ENCODE peak calls at places on chromosomes 11 and 22, in eight cellular contexts. One of them, this sample, is unnamed.

GRCh38 chr22:42364641-42365336 is 67.4 kb downstream of the NFAM1 start:
- DNase-seq in GM23248: peak; percentile 57
- DNase-seq in Karpas-422: no peak
- DNase-seq in SJSA1: no peak
- DNase-seq in trophoblast cell: no peak
- DNase-seq in IMR-90: peak; percentile 29
- DNase-seq in Peyer's patch: no peak
- DNase-seq in right lobe of liver: no peak
- DNase-seq in this sample: peak; percentile 46

GRCh38 chr11:120184946-120185677 is 25.7 kb upstream of the OAF start:
- DNase-seq in right lobe of liver: peak; percentile 93
- DNase-seq in Peyer's patch: peak; percentile 89
- DNase-seq in Karpas-422: no peak
- DNase-seq in SJSA1: no peak
- DNase-seq in GM23248: peak; percentile 80
- DNase-seq in IMR-90: peak; percentile 48
- DNase-seq in trophoblast cell: no peak
- DNase-seq in this sample: peak; percentile 71

GRCh38 chr11:95230054-95231034 is 658 bp downstream of the SESN3 start:
- DNase-seq in trophoblast cell: peak; percentile 14
- DNase-seq in right lobe of liver: peak; percentile 72
- DNase-seq in GM23248: peak; percentile 55
- DNase-seq in Peyer's patch: peak; percentile 59
- DNase-seq in SJSA1: no peak
- DNase-seq in Karpas-422: peak; percentile 81
- DNase-seq in IMR-90: no peak
- DNase-seq in this sample: peak; percentile 75

GRCh38 chr11:45945392-45945999 is 23.0 kb downstream of the LARGE2 start:
- DNase-seq in IMR-90: no peak
- DNase-seq in Karpas-422: no peak
- DNase-seq in GM23248: no peak
- DNase-seq in Peyer's patch: no peak
- DNase-seq in right lobe of liver: no peak
- DNase-seq in SJSA1: no peak
- DNase-seq in trophoblast cell: no peak
- DNase-seq in this sample: no peak

GRCh38 chr11:43549624-43550023 is 130.9 kb upstream of the HSD17B12 start:
- DNase-seq in right lobe of liver: no peak
- DNase-seq in IMR-90: no peak
- DNase-seq in SJSA1: no peak
- DNase-seq in Karpas-422: no peak
- DNase-seq in GM23248: no peak
- DNase-seq in trophoblast cell: no peak
- DNase-seq in Peyer's patch: no peak
- DNase-seq in this sample: no peak

GRCh38 chr11:18720811-18721575 is 5.0 kb downstream of the IGSF22 start:
- DNase-seq in Peyer's patch: peak; percentile 93
- DNase-seq in SJSA1: peak; percentile 49
- DNase-seq in trophoblast cell: peak; percentile 84
- DNase-seq in Karpas-422: peak; percentile 88
- DNase-seq in right lobe of liver: peak; percentile 74
- DNase-seq in GM23248: peak; percentile 85
- DNase-seq in IMR-90: peak; percentile 43
- DNase-seq in this sample: peak; percentile 88

GRCh38 chr11:8292351-8292750 is 28.7 kb upstream of the LMO1 start:
- DNase-seq in GM23248: no peak
- DNase-seq in right lobe of liver: no peak
- DNase-seq in Karpas-422: no peak
- DNase-seq in SJSA1: no peak
- DNase-seq in IMR-90: no peak
- DNase-seq in trophoblast cell: no peak
- DNase-seq in Peyer's patch: peak; percentile 23
- DNase-seq in this sample: no peak

GRCh38 chr11:110812334-110812733 is 100.1 kb upstream of the ARHGAP20 start:
- DNase-seq in Karpas-422: no peak
- DNase-seq in right lobe of liver: no peak
- DNase-seq in GM23248: no peak
- DNase-seq in trophoblast cell: no peak
- DNase-seq in Peyer's patch: no peak
- DNase-seq in IMR-90: no peak
- DNase-seq in SJSA1: no peak
- DNase-seq in this sample: no peak

GRCh38 chr11:2679011-2679676 is 20.6 kb downstream of the KCNQ1OT1 start:
- DNase-seq in trophoblast cell: no peak
- DNase-seq in SJSA1: peak; percentile 24
- DNase-seq in right lobe of liver: no peak
- DNase-seq in GM23248: no peak
- DNase-seq in Karpas-422: no peak
- DNase-seq in IMR-90: no peak
- DNase-seq in Peyer's patch: peak; percentile 28
- DNase-seq in this sample: no peak

GRCh38 chr11:2305140-2305861 is 3.5 kb downstream of the TSPAN32 start:
- DNase-seq in GM23248: peak; percentile 85
- DNase-seq in SJSA1: peak; percentile 93
- DNase-seq in Karpas-422: peak; percentile 91
- DNase-seq in IMR-90: peak; percentile 58
- DNase-seq in trophoblast cell: peak; percentile 58
- DNase-seq in Peyer's patch: peak; percentile 94
- DNase-seq in right lobe of liver: peak; percentile 90
- DNase-seq in this sample: peak; percentile 96

GRCh38 chr11:68904458-68904847 is 762 bp downstream of the IGHMBP2 start:
- DNase-seq in Karpas-422: no peak
- DNase-seq in SJSA1: no peak
- DNase-seq in trophoblast cell: peak; percentile 14
- DNase-seq in right lobe of liver: no peak
- DNase-seq in Peyer's patch: no peak
- DNase-seq in IMR-90: no peak
- DNase-seq in GM23248: no peak
- DNase-seq in this sample: no peak

GRCh38 chr11:22792497-22792896 is 37.1 kb downstream of the SVIP start:
- DNase-seq in Karpas-422: no peak
- DNase-seq in Peyer's patch: no peak
- DNase-seq in trophoblast cell: no peak
- DNase-seq in GM23248: peak; percentile 83
- DNase-seq in right lobe of liver: no peak
- DNase-seq in SJSA1: peak; percentile 84
- DNase-seq in IMR-90: peak; percentile 86
- DNase-seq in this sample: no peak

DNA sequence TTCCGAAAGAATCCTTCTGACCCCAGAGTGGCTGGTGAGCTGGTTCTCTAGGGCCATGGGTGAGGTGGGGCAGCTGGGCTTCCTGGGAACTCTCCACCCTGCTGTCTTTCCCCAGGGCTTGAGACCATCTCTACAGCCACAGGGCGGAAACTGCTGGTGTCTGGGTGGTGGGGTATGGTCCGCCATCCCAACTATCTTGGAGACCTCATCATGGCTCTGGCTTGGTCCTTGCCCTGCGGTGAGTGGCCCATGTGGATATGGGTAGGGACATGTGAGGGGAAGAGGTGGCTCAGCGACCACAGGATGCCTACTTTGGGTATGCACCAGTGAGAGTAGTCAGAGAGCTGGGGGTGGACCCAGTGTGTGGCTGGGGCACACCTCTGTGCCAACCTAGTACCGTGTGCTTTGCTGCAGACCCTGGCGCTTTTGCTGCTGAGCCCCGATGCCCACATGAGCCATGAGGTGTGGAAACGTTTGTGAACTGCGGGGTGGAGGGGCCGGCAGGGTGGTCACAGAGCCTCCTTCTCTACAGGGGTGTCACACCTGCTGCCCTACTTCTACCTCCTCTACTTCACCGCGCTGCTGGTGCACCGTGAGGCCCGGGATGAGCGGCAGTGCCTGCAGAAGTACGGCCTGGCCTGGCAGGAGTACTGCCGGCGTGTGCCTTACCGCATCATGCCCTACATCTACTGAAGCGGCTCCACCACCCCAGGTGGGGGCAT is 2.0 kb downstream of the ZNHIT2 start:
- DNase-seq in GM23248: no peak
- DNase-seq in Karpas-422: no peak
- DNase-seq in trophoblast cell: no peak
- DNase-seq in SJSA1: no peak
- DNase-seq in IMR-90: no peak
- DNase-seq in right lobe of liver: peak; percentile 53
- DNase-seq in Peyer's patch: no peak
- DNase-seq in this sample: no peak
- H3K27ac ChIP-seq in GM23248: no peak overlapping the region
- H3K27ac ChIP-seq in Karpas-422: peak overlapping the region; percentile 88
- H3K27ac ChIP-seq in trophoblast cell: no peak overlapping the region
- H3K27ac ChIP-seq in SJSA1: no peak overlapping the region
- H3K27ac ChIP-seq in IMR-90: no peak overlapping the region
- H3K27ac ChIP-seq in right lobe of liver: no peak overlapping the region
- H3K27ac ChIP-seq in Peyer's patch: peak overlapping the region; percentile 93
- H3K27ac ChIP-seq in this sample: no peak overlapping the region

GRCh38 chr22:29973269-29973668 is 90.3 kb downstream of the MTMR3 start:
- DNase-seq in Peyer's patch: no peak
- DNase-seq in trophoblast cell: no peak
- DNase-seq in right lobe of liver: no peak
- DNase-seq in SJSA1: no peak
- DNase-seq in Karpas-422: no peak
- DNase-seq in IMR-90: no peak
- DNase-seq in GM23248: no peak
- DNase-seq in this sample: no peak
- H3K4me1 ChIP-seq in Peyer's patch: no peaks in the 10 kb centered on the region
- H3K4me1 ChIP-seq in trophoblast cell: no peaks in the 10 kb centered on the region
- H3K4me1 ChIP-seq in right lobe of liver: no peaks in the 10 kb centered on the region
- H3K4me1 ChIP-seq in SJSA1: peaks cover 12% of the 10 kb centered on the region
- H3K4me1 ChIP-seq in Karpas-422: peaks cover 10% of the 10 kb centered on the region
- H3K4me1 ChIP-seq in IMR-90: peaks cover 5% of the 10 kb centered on the region
- H3K4me1 ChIP-seq in GM23248: no peaks in the 10 kb centered on the region
- H3K4me1 ChIP-seq in this sample: no peaks in the 10 kb centered on the region

GRCh38 chr11:115848080-115848479 is 343.9 kb upstream of the CADM1 start:
- DNase-seq in Karpas-422: no peak
- DNase-seq in GM23248: no peak
- DNase-seq in right lobe of liver: no peak
- DNase-seq in IMR-90: no peak
- DNase-seq in SJSA1: no peak
- DNase-seq in Peyer's patch: no peak
- DNase-seq in trophoblast cell: no peak
- DNase-seq in this sample: no peak
- H3K27ac ChIP-seq in Karpas-422: no peak overlapping the region
- H3K27ac ChIP-seq in GM23248: no peak overlapping the region
- H3K27ac ChIP-seq in right lobe of liver: no peak overlapping the region
- H3K27ac ChIP-seq in IMR-90: no peak overlapping the region
- H3K27ac ChIP-seq in SJSA1: no peak overlapping the region
- H3K27ac ChIP-seq in Peyer's patch: no peak overlapping the region
- H3K27ac ChIP-seq in trophoblast cell: peak overlapping the region; percentile 27
- H3K27ac ChIP-seq in this sample: no peak overlapping the region

GRCh38 chr22:31943976-31944699 is at the start of gene YWHAH:
- DNase-seq in Peyer's patch: peak; percentile 97
- DNase-seq in right lobe of liver: peak; percentile 98
- DNase-seq in IMR-90: peak; percentile 89
- DNase-seq in GM23248: peak; percentile 97
- DNase-seq in Karpas-422: peak; percentile 97
- DNase-seq in trophoblast cell: peak; percentile 92
- DNase-seq in SJSA1: peak; percentile 96
- DNase-seq in this sample: peak; percentile 99

GRCh38 chr22:31945478-31945815 is 1.1 kb downstream of the YWHAH start:
- DNase-seq in GM23248: no peak
- DNase-seq in trophoblast cell: no peak
- DNase-seq in IMR-90: no peak
- DNase-seq in Karpas-422: peak; percentile 54
- DNase-seq in SJSA1: no peak
- DNase-seq in Peyer's patch: no peak
- DNase-seq in right lobe of liver: no peak
- DNase-seq in this sample: no peak

GRCh38 chr22:31943206-31943975 is 944 bp upstream of the YWHAH start:
- DNase-seq in IMR-90: no peak
- DNase-seq in Karpas-422: no peak
- DNase-seq in right lobe of liver: peak; percentile 53
- DNase-seq in Peyer's patch: no peak
- DNase-seq in GM23248: no peak
- DNase-seq in SJSA1: no peak
- DNase-seq in trophoblast cell: no peak
- DNase-seq in this sample: no peak

GRCh38 chr22:31945971-31946680 is 1.8 kb downstream of the YWHAH start:
- DNase-seq in right lobe of liver: no peak
- DNase-seq in IMR-90: peak; percentile 31
- DNase-seq in trophoblast cell: no peak
- DNase-seq in Karpas-422: no peak
- DNase-seq in SJSA1: no peak
- DNase-seq in Peyer's patch: no peak
- DNase-seq in GM23248: peak; percentile 27
- DNase-seq in this sample: no peak

DNA sequence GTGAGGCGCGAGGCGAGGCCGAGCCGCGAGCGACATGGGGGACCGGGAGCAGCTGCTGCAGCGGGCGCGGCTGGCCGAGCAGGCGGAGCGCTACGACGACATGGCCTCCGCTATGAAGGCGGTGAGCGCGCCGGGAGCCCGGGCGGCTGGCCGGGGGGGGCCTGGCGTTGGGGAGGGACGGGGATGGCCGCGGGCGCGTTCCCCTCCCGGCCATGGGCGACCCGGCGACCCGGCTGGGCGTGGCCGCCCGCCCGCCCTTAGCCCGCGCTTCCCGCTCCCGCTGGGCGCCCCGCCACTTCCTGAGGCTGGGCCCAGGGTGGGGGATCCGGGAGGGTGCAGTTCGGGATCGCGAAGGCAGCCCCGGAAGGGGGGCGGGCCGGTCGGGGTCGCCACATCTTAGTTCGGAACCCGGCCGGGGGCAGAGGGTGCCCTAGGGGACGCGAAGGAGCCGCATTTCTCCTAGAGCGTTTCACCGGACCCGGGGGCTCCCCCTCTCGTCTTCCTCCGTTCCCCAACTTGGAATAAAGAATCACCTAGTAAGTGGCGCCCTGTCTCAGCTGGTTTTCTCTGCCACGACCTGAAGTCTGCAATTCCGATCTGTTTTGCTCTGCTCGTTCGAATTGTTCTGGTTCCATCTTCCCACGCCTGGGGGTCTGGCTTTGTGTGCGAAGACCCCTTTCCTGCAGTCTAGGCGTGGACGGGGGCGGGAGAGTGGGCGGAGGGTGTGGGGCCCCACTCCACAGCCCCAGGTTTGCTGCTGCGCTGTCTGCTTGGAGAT is 554 bp downstream of the YWHAH start:
- DNase-seq in Karpas-422: no peak
- DNase-seq in right lobe of liver: no peak
- DNase-seq in trophoblast cell: peak; percentile 30
- DNase-seq in SJSA1: peak; percentile 55
- DNase-seq in GM23248: peak; percentile 60
- DNase-seq in IMR-90: no peak
- DNase-seq in Peyer's patch: peak; percentile 63
- DNase-seq in this sample: peak; percentile 71
- H3K4me1 ChIP-seq in Karpas-422: peaks cover 29% of the 10 kb centered on the region
- H3K4me1 ChIP-seq in right lobe of liver: peaks cover 7% of the 10 kb centered on the region
- H3K4me1 ChIP-seq in trophoblast cell: peaks cover 7% of the 10 kb centered on the region
- H3K4me1 ChIP-seq in SJSA1: peaks cover 28% of the 10 kb centered on the region
- H3K4me1 ChIP-seq in GM23248: peaks cover 19% of the 10 kb centered on the region
- H3K4me1 ChIP-seq in IMR-90: peaks cover 11% of the 10 kb centered on the region
- H3K4me1 ChIP-seq in Peyer's patch: peaks cover 6% of the 10 kb centered on the region
- H3K4me1 ChIP-seq in this sample: peaks cover 2% of the 10 kb centered on the region

DNA sequence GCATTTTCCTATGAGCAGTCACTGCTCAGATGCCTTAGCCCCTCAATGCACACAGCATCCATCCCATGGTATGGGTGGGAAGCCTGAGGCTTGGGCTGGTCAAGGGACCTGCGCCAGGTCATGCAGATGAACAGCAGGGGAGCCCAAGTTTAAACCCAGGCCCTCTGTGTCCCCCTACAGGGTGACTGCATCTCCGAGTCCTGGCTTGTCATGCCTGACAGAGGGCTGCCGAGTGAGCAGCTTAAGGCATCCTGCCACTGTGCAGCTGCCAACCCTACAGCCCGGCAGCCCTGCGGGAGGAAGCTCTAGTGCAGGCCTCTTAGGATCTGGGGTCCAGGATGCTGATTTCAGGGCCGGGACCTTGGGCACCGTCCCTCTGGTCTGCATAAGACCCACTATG is 10.0 kb downstream of the IL2RB start:
- DNase-seq in Karpas-422: peak; percentile 65
- DNase-seq in SJSA1: no peak
- DNase-seq in IMR-90: no peak
- DNase-seq in Peyer's patch: no peak
- DNase-seq in GM23248: no peak
- DNase-seq in right lobe of liver: no peak
- DNase-seq in trophoblast cell: no peak
- DNase-seq in this sample: no peak
- H3K27ac ChIP-seq in Karpas-422: no peak overlapping the region
- H3K27ac ChIP-seq in SJSA1: no peak overlapping the region
- H3K27ac ChIP-seq in IMR-90: no peak overlapping the region
- H3K27ac ChIP-seq in Peyer's patch: no peak overlapping the region
- H3K27ac ChIP-seq in GM23248: no peak overlapping the region
- H3K27ac ChIP-seq in right lobe of liver: no peak overlapping the region
- H3K27ac ChIP-seq in trophoblast cell: no peak overlapping the region
- H3K27ac ChIP-seq in this sample: no peak overlapping the region